ENCODE peak calls at places on chromosomes 12 and 14, in four cellular contexts. One of them, this sample, is unnamed.
A peak's percentile ranks its signal among the peaks of the same experiment; 100 is the strongest.

GRCh38 chr14:54223978-54224377 is 172.8 kb upstream of the CDKN3 start:
- DNase-seq in CD8-positive, alpha-beta T cell: no peak
- DNase-seq in effector memory CD4-positive, alpha-beta T cell: no peak
- DNase-seq in tibial artery: no peak
- DNase-seq in this sample: no peak

GRCh38 chr12:65300679-65301349 is 22.3 kb downstream of the MSRB3 start:
- DNase-seq in CD8-positive, alpha-beta T cell: no peak
- DNase-seq in effector memory CD4-positive, alpha-beta T cell: no peak
- DNase-seq in tibial artery: no peak
- DNase-seq in this sample: peak; percentile 30

GRCh38 chr12:67669925-67670631 is 21.5 kb downstream of the DYRK2 start:
- DNase-seq in CD8-positive, alpha-beta T cell: no peak
- DNase-seq in effector memory CD4-positive, alpha-beta T cell: no peak
- DNase-seq in tibial artery: no peak
- DNase-seq in this sample: no peak

GRCh38 chr12:113065126-113066007 is 8.8 kb downstream of the DTX1 start:
- DNase-seq in CD8-positive, alpha-beta T cell: no peak
- DNase-seq in effector memory CD4-positive, alpha-beta T cell: no peak
- DNase-seq in tibial artery: no peak
- DNase-seq in this sample: peak; percentile 27

GRCh38 chr12:15856097-15856982 is 25.8 kb upstream of the STRAP start:
- DNase-seq in CD8-positive, alpha-beta T cell: peak; percentile 51
- DNase-seq in effector memory CD4-positive, alpha-beta T cell: peak; percentile 28
- DNase-seq in tibial artery: no peak
- DNase-seq in this sample: peak; percentile 63

GRCh38 chr12:62919827-62920226 is 15.1 kb downstream of the PPM1H start:
- DNase-seq in CD8-positive, alpha-beta T cell: no peak
- DNase-seq in effector memory CD4-positive, alpha-beta T cell: no peak
- DNase-seq in tibial artery: no peak
- DNase-seq in this sample: no peak

GRCh38 chr12:21992823-21993222 is 51.6 kb upstream of the ABCC9 start:
- DNase-seq in CD8-positive, alpha-beta T cell: no peak
- DNase-seq in effector memory CD4-positive, alpha-beta T cell: no peak
- DNase-seq in tibial artery: no peak
- DNase-seq in this sample: no peak

GRCh38 chr14:102320033-102320660 is 601 bp downstream of the ZNF839 start:
- DNase-seq in CD8-positive, alpha-beta T cell: peak; percentile 54
- DNase-seq in effector memory CD4-positive, alpha-beta T cell: peak; percentile 27
- DNase-seq in tibial artery: peak; percentile 78
- DNase-seq in this sample: peak; percentile 54

GRCh38 chr12:67853204-67853603 is 136.0 kb upstream of the IFNG-AS1 start:
- DNase-seq in CD8-positive, alpha-beta T cell: no peak
- DNase-seq in effector memory CD4-positive, alpha-beta T cell: no peak
- DNase-seq in tibial artery: no peak
- DNase-seq in this sample: peak; percentile 58

GRCh38 chr12:61536525-61536924 is 723.7 kb upstream of the USP15 start:
- DNase-seq in CD8-positive, alpha-beta T cell: no peak
- DNase-seq in effector memory CD4-positive, alpha-beta T cell: no peak
- DNase-seq in tibial artery: no peak
- DNase-seq in this sample: no peak

GRCh38 chr12:57780284-57780897 is 2.2 kb upstream of the TSFM start:
- DNase-seq in CD8-positive, alpha-beta T cell: no peak
- DNase-seq in effector memory CD4-positive, alpha-beta T cell: no peak
- DNase-seq in tibial artery: no peak
- DNase-seq in this sample: no peak

GRCh38 chr12:109165599-109165998 is 49.2 kb downstream of the ACACB start:
- DNase-seq in CD8-positive, alpha-beta T cell: no peak
- DNase-seq in effector memory CD4-positive, alpha-beta T cell: no peak
- DNase-seq in tibial artery: no peak
- DNase-seq in this sample: no peak

GRCh38 chr14:21060590-21061346 is 3.1 kb downstream of the RNASE8 start:
- DNase-seq in CD8-positive, alpha-beta T cell: no peak
- DNase-seq in effector memory CD4-positive, alpha-beta T cell: no peak
- DNase-seq in tibial artery: no peak
- DNase-seq in this sample: no peak

GRCh38 chr14:72616294-72616693 is 277.6 kb downstream of the DPF3 start:
- DNase-seq in CD8-positive, alpha-beta T cell: no peak
- DNase-seq in effector memory CD4-positive, alpha-beta T cell: no peak
- DNase-seq in tibial artery: no peak
- DNase-seq in this sample: peak; percentile 52

GRCh38 chr12:29889737-29890136 is 106.0 kb upstream of the TMTC1 start:
- DNase-seq in CD8-positive, alpha-beta T cell: no peak
- DNase-seq in effector memory CD4-positive, alpha-beta T cell: no peak
- DNase-seq in tibial artery: peak; percentile 72
- DNase-seq in this sample: peak; percentile 77

GRCh38 chr12:2785017-2785416 is 9.8 kb upstream of the FKBP4 start:
- DNase-seq in CD8-positive, alpha-beta T cell: no peak
- DNase-seq in effector memory CD4-positive, alpha-beta T cell: no peak
- DNase-seq in tibial artery: no peak
- DNase-seq in this sample: no peak

GRCh38 chr12:109597795-109598427 is 24.3 kb downstream of the MVK start:
- DNase-seq in CD8-positive, alpha-beta T cell: peak; percentile 64
- DNase-seq in effector memory CD4-positive, alpha-beta T cell: peak; percentile 40
- DNase-seq in tibial artery: peak; percentile 88
- DNase-seq in this sample: peak; percentile 91

GRCh38 chr12:101680240-101680639 is 17.2 kb upstream of the CHPT1 start:
- DNase-seq in CD8-positive, alpha-beta T cell: no peak
- DNase-seq in effector memory CD4-positive, alpha-beta T cell: no peak
- DNase-seq in tibial artery: no peak
- DNase-seq in this sample: no peak

GRCh38 chr12:12807970-12808702 is 5.0 kb upstream of the DDX47 start:
- DNase-seq in CD8-positive, alpha-beta T cell: peak; percentile 61
- DNase-seq in effector memory CD4-positive, alpha-beta T cell: peak; percentile 34
- DNase-seq in tibial artery: no peak
- DNase-seq in this sample: no peak

GRCh38 chr12:6052940-6053329 is 71.5 kb downstream of the VWF start:
- DNase-seq in CD8-positive, alpha-beta T cell: no peak
- DNase-seq in effector memory CD4-positive, alpha-beta T cell: no peak
- DNase-seq in tibial artery: no peak
- DNase-seq in this sample: no peak

GRCh38 chr12:70255311-70255710 is 12.1 kb downstream of the CNOT2 start:
- DNase-seq in CD8-positive, alpha-beta T cell: no peak
- DNase-seq in effector memory CD4-positive, alpha-beta T cell: no peak
- DNase-seq in tibial artery: no peak
- DNase-seq in this sample: no peak

GRCh38 chr12:104426926-104427546 is 29.7 kb upstream of the CHST11 start:
- DNase-seq in CD8-positive, alpha-beta T cell: no peak
- DNase-seq in effector memory CD4-positive, alpha-beta T cell: no peak
- DNase-seq in tibial artery: no peak
- DNase-seq in this sample: peak; percentile 52

GRCh38 chr12:68375701-68376469 is 43.7 kb upstream of the MDM1 start:
- DNase-seq in CD8-positive, alpha-beta T cell: no peak
- DNase-seq in effector memory CD4-positive, alpha-beta T cell: no peak
- DNase-seq in tibial artery: no peak
- DNase-seq in this sample: peak; percentile 19

GRCh38 chr14:101010293-101010692 is 106.8 kb upstream of the RTL1 start:
- DNase-seq in CD8-positive, alpha-beta T cell: no peak
- DNase-seq in effector memory CD4-positive, alpha-beta T cell: no peak
- DNase-seq in tibial artery: no peak
- DNase-seq in this sample: no peak

GRCh38 chr12:6607751-6608591 is 792 bp upstream of the CHD4 start:
- DNase-seq in CD8-positive, alpha-beta T cell: peak; percentile 62
- DNase-seq in effector memory CD4-positive, alpha-beta T cell: peak; percentile 60
- DNase-seq in tibial artery: peak; percentile 77
- DNase-seq in this sample: peak; percentile 60

GRCh38 chr14:97005908-97006307 is 208.7 kb downstream of the VRK1 start:
- DNase-seq in CD8-positive, alpha-beta T cell: no peak
- DNase-seq in effector memory CD4-positive, alpha-beta T cell: no peak
- DNase-seq in tibial artery: no peak
- DNase-seq in this sample: peak; percentile 3

GRCh38 chr12:85866929-85867776 is 6.9 kb upstream of the NTS start:
- DNase-seq in CD8-positive, alpha-beta T cell: no peak
- DNase-seq in effector memory CD4-positive, alpha-beta T cell: no peak
- DNase-seq in tibial artery: no peak
- DNase-seq in this sample: peak; percentile 82

GRCh38 chr14:22131749-22132476 is 457.1 kb downstream of the DAD1 start:
- DNase-seq in CD8-positive, alpha-beta T cell: peak; percentile 20
- DNase-seq in effector memory CD4-positive, alpha-beta T cell: no peak
- DNase-seq in tibial artery: no peak
- DNase-seq in this sample: no peak

GRCh38 chr14:76810525-76810924 is 2.2 kb downstream of the ANGEL1 start:
- DNase-seq in CD8-positive, alpha-beta T cell: no peak
- DNase-seq in effector memory CD4-positive, alpha-beta T cell: no peak
- DNase-seq in tibial artery: no peak
- DNase-seq in this sample: no peak
- H3K4me3 ChIP-seq in CD8-positive, alpha-beta T cell: peak overlapping the region; percentile 38
- H3K4me3 ChIP-seq in effector memory CD4-positive, alpha-beta T cell: no peak overlapping the region
- H3K4me3 ChIP-seq in tibial artery: peak overlapping the region; percentile 92
- H3K4me3 ChIP-seq in this sample: peak overlapping the region; percentile 0

GRCh38 chr14:61147898-61148549 is 133.1 kb downstream of the TMEM30B start:
- DNase-seq in CD8-positive, alpha-beta T cell: no peak
- DNase-seq in effector memory CD4-positive, alpha-beta T cell: no peak
- DNase-seq in tibial artery: no peak
- DNase-seq in this sample: peak; percentile 94

GRCh38 chr14:61148742-61149350 is 132.3 kb downstream of the TMEM30B start:
- DNase-seq in CD8-positive, alpha-beta T cell: no peak
- DNase-seq in effector memory CD4-positive, alpha-beta T cell: no peak
- DNase-seq in tibial artery: no peak
- DNase-seq in this sample: no peak

GRCh38 chr14:61146896-61147295 is 134.2 kb downstream of the TMEM30B start:
- DNase-seq in CD8-positive, alpha-beta T cell: no peak
- DNase-seq in effector memory CD4-positive, alpha-beta T cell: no peak
- DNase-seq in tibial artery: no peak
- DNase-seq in this sample: no peak

GRCh38 chr14:61145903-61146411 is 135.2 kb downstream of the TMEM30B start:
- DNase-seq in CD8-positive, alpha-beta T cell: no peak
- DNase-seq in effector memory CD4-positive, alpha-beta T cell: no peak
- DNase-seq in tibial artery: no peak
- DNase-seq in this sample: no peak

GRCh38 chr14:61147369-61147897 is 133.7 kb downstream of the TMEM30B start:
- DNase-seq in CD8-positive, alpha-beta T cell: no peak
- DNase-seq in effector memory CD4-positive, alpha-beta T cell: no peak
- DNase-seq in tibial artery: no peak
- DNase-seq in this sample: peak; percentile 50
- H3K27ac ChIP-seq in CD8-positive, alpha-beta T cell: no peak overlapping the region
- H3K27ac ChIP-seq in effector memory CD4-positive, alpha-beta T cell: no peak overlapping the region
- H3K27ac ChIP-seq in tibial artery: peak overlapping the region; percentile 73
- H3K27ac ChIP-seq in this sample: no peak overlapping the region

GRCh38 chr12:115922952-115923564 is 354.4 kb downstream of the MED13L start:
- DNase-seq in CD8-positive, alpha-beta T cell: no peak
- DNase-seq in effector memory CD4-positive, alpha-beta T cell: no peak
- DNase-seq in tibial artery: no peak
- DNase-seq in this sample: peak; percentile 13

GRCh38 chr12:115916910-115917668 is 360.4 kb downstream of the MED13L start:
- DNase-seq in CD8-positive, alpha-beta T cell: peak; percentile 79
- DNase-seq in effector memory CD4-positive, alpha-beta T cell: peak; percentile 51
- DNase-seq in tibial artery: peak; percentile 70
- DNase-seq in this sample: peak; percentile 53

GRCh38 chr12:115914122-115914521 is 363.4 kb downstream of the MED13L start:
- DNase-seq in CD8-positive, alpha-beta T cell: no peak
- DNase-seq in effector memory CD4-positive, alpha-beta T cell: no peak
- DNase-seq in tibial artery: no peak
- DNase-seq in this sample: no peak

GRCh38 chr12:115920395-115921183 is 356.9 kb downstream of the MED13L start:
- DNase-seq in CD8-positive, alpha-beta T cell: no peak
- DNase-seq in effector memory CD4-positive, alpha-beta T cell: no peak
- DNase-seq in tibial artery: no peak
- DNase-seq in this sample: no peak

DNA sequence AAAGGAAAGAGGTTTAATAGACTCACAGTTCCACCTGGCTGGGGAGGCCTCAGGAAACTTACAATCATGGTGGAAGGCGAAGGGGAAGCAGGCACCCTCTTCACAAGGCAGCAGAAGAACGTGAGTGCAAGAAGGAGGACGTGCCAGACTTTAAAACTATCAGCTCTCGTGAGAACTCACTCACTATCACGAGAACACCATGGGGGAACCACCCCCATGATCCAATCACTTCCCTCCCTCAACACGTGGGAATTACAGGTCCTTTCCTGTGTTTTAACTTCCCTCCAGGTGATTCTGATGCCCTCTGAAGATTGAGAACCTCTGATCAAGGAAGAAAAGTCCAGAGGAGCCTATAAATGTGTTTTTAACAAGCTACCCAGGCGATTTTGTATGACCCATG is 358.7 kb downstream of the MED13L start:
- DNase-seq in CD8-positive, alpha-beta T cell: no peak
- DNase-seq in effector memory CD4-positive, alpha-beta T cell: no peak
- DNase-seq in tibial artery: no peak
- DNase-seq in this sample: no peak
- H3K4me1 ChIP-seq in CD8-positive, alpha-beta T cell: no peaks in the 10 kb centered on the region
- H3K4me1 ChIP-seq in effector memory CD4-positive, alpha-beta T cell: peaks cover 5% of the 10 kb centered on the region
- H3K4me1 ChIP-seq in tibial artery: peaks cover 4% of the 10 kb centered on the region
- H3K4me1 ChIP-seq in this sample: no peaks in the 10 kb centered on the region

GRCh38 chr14:59925797-59926196 is 5.9 kb downstream of the LRRC9 start:
- DNase-seq in CD8-positive, alpha-beta T cell: no peak
- DNase-seq in effector memory CD4-positive, alpha-beta T cell: no peak
- DNase-seq in tibial artery: no peak
- DNase-seq in this sample: no peak

GRCh38 chr14:59918824-59919581 is 941 bp upstream of the LRRC9 start:
- DNase-seq in CD8-positive, alpha-beta T cell: no peak
- DNase-seq in effector memory CD4-positive, alpha-beta T cell: no peak
- DNase-seq in tibial artery: peak; percentile 66
- DNase-seq in this sample: peak; percentile 51

GRCh38 chr14:59919582-59920377 is at the start of gene LRRC9:
- DNase-seq in CD8-positive, alpha-beta T cell: peak; percentile 51
- DNase-seq in effector memory CD4-positive, alpha-beta T cell: no peak
- DNase-seq in tibial artery: no peak
- DNase-seq in this sample: peak; percentile 47

GRCh38 chr14:59920378-59920683 is 387 bp downstream of the LRRC9 start:
- DNase-seq in CD8-positive, alpha-beta T cell: no peak
- DNase-seq in effector memory CD4-positive, alpha-beta T cell: no peak
- DNase-seq in tibial artery: no peak
- DNase-seq in this sample: no peak
- H3K4me3 ChIP-seq in CD8-positive, alpha-beta T cell: peak overlapping the region; percentile 72
- H3K4me3 ChIP-seq in effector memory CD4-positive, alpha-beta T cell: no peak overlapping the region
- H3K4me3 ChIP-seq in tibial artery: no peak overlapping the region
- H3K4me3 ChIP-seq in this sample: peak overlapping the region; percentile 56

DNA sequence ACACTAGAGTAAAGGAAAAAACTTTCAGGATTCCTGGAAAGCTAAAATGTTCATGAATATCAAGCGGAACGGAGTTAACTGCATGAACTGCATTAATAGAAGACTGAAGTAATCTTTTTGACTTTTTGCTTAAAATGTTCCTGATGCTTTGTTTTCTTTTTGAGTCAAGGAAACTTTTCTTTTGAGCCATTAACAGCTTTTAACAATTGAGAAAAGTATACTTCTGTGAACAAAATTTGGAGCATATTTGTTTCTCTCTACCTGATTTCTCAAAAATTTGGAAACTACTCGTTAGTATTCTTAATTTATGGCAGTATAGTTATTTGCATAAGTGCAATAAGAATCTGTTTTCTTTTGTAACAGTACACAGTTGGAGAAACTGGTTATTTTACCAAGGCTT is 78.5 kb downstream of the CALM1 start:
- DNase-seq in CD8-positive, alpha-beta T cell: no peak
- DNase-seq in effector memory CD4-positive, alpha-beta T cell: no peak
- DNase-seq in tibial artery: no peak
- DNase-seq in this sample: no peak
- H3K27ac ChIP-seq in CD8-positive, alpha-beta T cell: no peak overlapping the region
- H3K27ac ChIP-seq in effector memory CD4-positive, alpha-beta T cell: no peak overlapping the region
- H3K27ac ChIP-seq in tibial artery: no peak overlapping the region
- H3K27ac ChIP-seq in this sample: no peak overlapping the region

GRCh38 chr14:95237121-95237876 is 80.0 kb upstream of the DICER1 start:
- DNase-seq in CD8-positive, alpha-beta T cell: no peak
- DNase-seq in effector memory CD4-positive, alpha-beta T cell: no peak
- DNase-seq in tibial artery: no peak
- DNase-seq in this sample: no peak
- H3K4me1 ChIP-seq in CD8-positive, alpha-beta T cell: no peaks in the 10 kb centered on the region
- H3K4me1 ChIP-seq in effector memory CD4-positive, alpha-beta T cell: no peaks in the 10 kb centered on the region
- H3K4me1 ChIP-seq in tibial artery: peaks cover 22% of the 10 kb centered on the region
- H3K4me1 ChIP-seq in this sample: no peaks in the 10 kb centered on the region

GRCh38 chr12:91040356-91040755 is 17.5 kb downstream of the KERA start:
- DNase-seq in CD8-positive, alpha-beta T cell: no peak
- DNase-seq in effector memory CD4-positive, alpha-beta T cell: no peak
- DNase-seq in tibial artery: no peak
- DNase-seq in this sample: no peak

GRCh38 chr12:91037301-91037700 is 20.5 kb downstream of the KERA start:
- DNase-seq in CD8-positive, alpha-beta T cell: no peak
- DNase-seq in effector memory CD4-positive, alpha-beta T cell: no peak
- DNase-seq in tibial artery: no peak
- DNase-seq in this sample: no peak
- H3K4me3 ChIP-seq in CD8-positive, alpha-beta T cell: no peak overlapping the region
- H3K4me3 ChIP-seq in effector memory CD4-positive, alpha-beta T cell: no peak overlapping the region
- H3K4me3 ChIP-seq in tibial artery: no peak overlapping the region
- H3K4me3 ChIP-seq in this sample: no peak overlapping the region

This sample was measured in cardiac muscle cell.